ENCODE peak calls at places on chromosomes 3 and 15, in seven cellular contexts. O, A, B, S, Q, N and X are unnamed samples.

GRCh38 chr3:119543147-119543546 is 16.3 kb downstream of the CD80 start:
- DNase-seq in Q (no peak), B (no peak), O (no peak), A (no peak), N (no peak), S (no peak), X (no peak)

GRCh38 chr3:99118381-99118780 is 216.9 kb upstream of the DCBLD2 start:
- DNase-seq in A (peak), B (no peak), O (no peak), S (no peak), Q (no peak), N (no peak), X (no peak)

GRCh38 chr3:179973931-179974361 is 62.8 kb downstream of the PEX5L start:
- DNase-seq in Q (no peak), A (no peak), N (no peak), B (no peak), S (no peak), O (no peak), X (peak)

GRCh38 chr3:156792945-156793344 is 33.2 kb upstream of the LEKR1 start:
- DNase-seq in O (no peak), S (no peak), N (no peak), B (no peak), A (peak), Q (no peak), X (peak)

GRCh38 chr3:114584734-114585371 is 291.0 kb downstream of the TIGIT start:
- DNase-seq in S (no peak), A (no peak), Q (no peak), N (no peak), B (no peak), O (peak), X (no peak)

GRCh38 chr3:11185564-11186317 is 31.4 kb downstream of the HRH1 start:
- DNase-seq in A (peak), Q (peak), S (peak), N (peak), B (peak), O (peak), X (no peak)

GRCh38 chr3:14123308-14124222 is 1.1 kb downstream of the CHCHD4 start:
- DNase-seq in O (no peak), A (no peak), B (peak), S (no peak), N (no peak), Q (no peak), X (no peak)

GRCh38 chr15:98120561-98120960 is 160.1 kb downstream of the ARRDC4 start:
- DNase-seq in N (no peak), B (no peak), O (no peak), Q (peak), A (no peak), S (no peak), X (no peak)

GRCh38 chr3:66753670-66754069 is 244.4 kb upstream of the KBTBD8 start:
- DNase-seq in N (no peak), B (no peak), Q (no peak), O (no peak), A (no peak), S (no peak), X (no peak)

GRCh38 chr3:10548997-10549396 is 43.6 kb upstream of the ATP2B2 start:
- DNase-seq in S (no peak), N (no peak), A (no peak), Q (no peak), B (peak), O (no peak), X (no peak)

GRCh38 chr3:194375473-194375872 is 5.9 kb upstream of the LRRC15 start:
- DNase-seq in Q (no peak), S (no peak), N (peak), B (no peak), O (no peak), A (no peak), X (no peak)

GRCh38 chr3:49618412-49618811 is 55.7 kb upstream of the APEH start:
- DNase-seq in N (no peak), O (peak), Q (no peak), B (peak), A (no peak), S (no peak), X (no peak)

GRCh38 chr3:170751894-170752283 is 118.1 kb downstream of the RPL22L1 start:
- DNase-seq in B (no peak), O (no peak), N (no peak), S (no peak), A (no peak), Q (peak), X (no peak)

GRCh38 chr3:46812237-46812791 is 50.9 kb downstream of the MYL3 start:
- DNase-seq in A (peak), N (peak), Q (peak), B (peak), S (no peak), O (peak), X (no peak)
- H3K4me3 ChIP-seq in A (peak), N (peak), Q (peak), B (peak), S (no peak), O (peak), X (no peak)

GRCh38 chr3:124833710-124834332 is 53.3 kb downstream of the ITGB5 start:
- DNase-seq in A (no peak), S (no peak), B (no peak), N (no peak), O (no peak), Q (no peak), X (no peak)

GRCh38 chr3:124832782-124833709 is 54.1 kb downstream of the ITGB5 start:
- DNase-seq in O (peak), B (no peak), Q (peak), S (peak), A (peak), N (no peak), X (no peak)

GRCh38 chr3:124837065-124837464 is 50.1 kb downstream of the ITGB5 start:
- DNase-seq in A (no peak), Q (peak), S (no peak), N (no peak), B (no peak), O (no peak), X (no peak)

GRCh38 chr3:124836448-124836847 is 50.7 kb downstream of the ITGB5 start:
- DNase-seq in S (no peak), N (no peak), O (no peak), B (no peak), Q (no peak), A (no peak), X (no peak)

DNA sequence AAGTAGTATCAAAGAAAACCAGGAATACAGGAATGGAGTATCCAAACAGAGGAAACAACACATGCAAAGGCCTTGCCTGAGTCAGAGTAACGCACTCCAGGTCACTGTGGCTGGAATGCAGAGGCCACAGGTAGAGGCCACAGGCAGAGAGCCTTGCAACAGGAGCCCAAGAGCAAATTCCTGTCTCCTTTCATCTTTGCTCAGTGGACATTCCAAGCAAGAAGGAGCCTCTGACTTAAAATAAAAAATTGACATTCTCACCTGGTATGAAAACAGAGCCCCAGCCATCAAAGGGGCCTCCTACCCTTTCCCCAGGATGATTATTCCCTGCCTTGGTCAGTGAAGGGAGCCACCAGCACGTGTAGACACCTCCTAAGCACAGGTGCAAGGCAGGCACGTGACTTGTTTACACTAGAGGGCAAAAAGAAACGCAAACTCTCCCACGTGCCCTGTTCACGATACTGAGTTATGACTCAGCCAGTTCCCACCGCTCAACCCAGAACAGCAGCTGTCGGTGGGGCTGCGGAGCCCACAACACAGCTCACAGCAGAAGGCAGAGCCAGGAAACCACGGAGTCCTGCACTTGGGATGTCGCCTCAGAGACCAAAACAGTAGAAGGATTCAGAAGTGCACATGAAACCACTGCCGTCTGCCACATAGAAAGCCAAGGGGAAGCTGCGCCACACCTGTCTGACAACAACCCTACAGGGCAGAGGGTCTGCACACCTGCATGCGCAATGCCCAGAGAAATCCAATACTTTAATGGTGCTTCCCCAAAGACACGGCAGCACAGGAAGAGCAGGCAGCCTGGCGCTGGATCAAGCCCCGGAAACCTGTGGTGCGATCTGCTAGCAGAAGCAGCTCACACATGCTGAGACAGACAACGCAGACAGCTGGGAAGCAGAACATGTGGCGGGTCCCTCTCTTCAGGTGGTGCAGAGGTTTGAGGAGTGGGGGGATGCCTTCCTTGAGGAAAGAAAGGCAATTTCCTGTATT is 52.1 kb downstream of the ITGB5 start:
- DNase-seq in A (peak), Q (peak), B (peak), O (peak), N (no peak), S (no peak), X (peak)
- H3K4me3 ChIP-seq in A (no peak), Q (no peak), B (peak), O (no peak), N (no peak), S (no peak), X (peak)

DNA sequence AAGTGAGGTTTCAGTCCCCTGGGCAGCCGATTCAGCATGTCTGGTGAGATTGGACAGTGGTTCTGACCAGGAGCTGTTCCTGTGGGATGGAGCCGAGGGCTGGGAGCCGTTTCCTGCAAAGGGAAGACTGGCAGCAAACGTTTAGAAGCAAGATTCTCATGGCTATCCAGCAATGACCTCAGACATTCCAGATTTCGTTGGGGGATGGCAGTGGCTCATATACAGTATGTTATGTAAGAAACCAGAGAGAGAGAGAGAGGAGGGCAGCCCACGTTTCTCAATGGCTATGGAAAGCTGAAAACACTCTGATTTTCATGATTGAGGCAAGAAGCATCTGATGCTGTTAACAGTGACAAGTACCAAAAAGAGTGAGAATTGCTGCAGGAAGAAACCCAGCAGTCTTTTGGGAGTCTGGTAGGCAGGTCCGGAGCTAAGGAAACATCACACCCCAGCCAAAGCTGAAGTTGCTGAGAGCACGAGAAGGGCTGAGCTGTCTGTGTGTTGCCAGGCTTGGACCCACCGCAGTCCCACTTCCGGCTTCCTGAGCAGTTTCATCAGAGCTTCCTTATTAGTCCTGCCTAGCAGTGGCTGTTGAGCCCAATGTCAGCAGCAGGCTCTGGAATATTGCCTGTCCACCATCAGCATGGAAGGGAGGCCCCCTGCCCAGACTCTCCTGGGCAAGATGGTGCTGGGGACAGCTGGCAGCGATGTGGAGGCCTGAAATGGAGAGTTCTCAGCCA is 25.5 kb upstream of the VPS8 start:
- DNase-seq in A (peak), Q (peak), O (peak), B (no peak), S (peak), N (peak), X (peak)
- H3K4me3 ChIP-seq in A (no peak), Q (peak), O (peak), B (no peak), S (peak), N (no peak), X (no peak)

DNA sequence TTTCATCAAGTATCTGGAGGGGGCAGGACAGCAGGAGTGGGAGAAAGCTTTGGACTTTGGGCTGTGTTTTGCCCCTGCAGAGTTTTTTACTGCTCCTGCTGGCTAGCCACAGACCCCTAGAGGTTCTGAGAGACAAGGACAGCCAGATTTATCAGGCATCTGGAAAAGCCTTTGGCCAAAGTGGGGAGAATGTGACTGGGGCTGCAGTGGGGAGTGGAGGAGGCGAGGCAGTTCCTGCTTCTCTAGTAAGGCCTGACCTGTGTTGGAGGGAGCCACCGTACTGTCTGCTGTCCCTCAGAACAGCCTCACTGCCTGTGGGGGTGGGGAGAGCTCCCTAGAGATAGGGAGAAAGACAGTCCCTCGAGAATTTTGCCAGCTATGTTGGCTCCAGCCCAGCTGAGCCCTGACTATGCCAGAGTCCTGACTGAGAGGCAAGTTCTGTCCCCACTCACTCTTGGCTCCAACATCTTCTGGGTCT is 2.2 kb downstream of the ALPK3 start:
- DNase-seq in B (peak), Q (no peak), S (no peak), O (no peak), A (no peak), N (no peak), X (no peak)
- H3K4me3 ChIP-seq in B (no peak), Q (no peak), S (no peak), O (no peak), A (no peak), N (peak), X (no peak)

GRCh38 chr15:37740623-37741141 is 193.8 kb upstream of the TMCO5A start:
- DNase-seq in A (no peak), B (no peak), S (no peak), Q (no peak), O (no peak), N (no peak), X (no peak)
- H3K4me3 ChIP-seq in A (no peak), B (no peak), S (no peak), Q (no peak), O (no peak), N (no peak), X (no peak)

DNA sequence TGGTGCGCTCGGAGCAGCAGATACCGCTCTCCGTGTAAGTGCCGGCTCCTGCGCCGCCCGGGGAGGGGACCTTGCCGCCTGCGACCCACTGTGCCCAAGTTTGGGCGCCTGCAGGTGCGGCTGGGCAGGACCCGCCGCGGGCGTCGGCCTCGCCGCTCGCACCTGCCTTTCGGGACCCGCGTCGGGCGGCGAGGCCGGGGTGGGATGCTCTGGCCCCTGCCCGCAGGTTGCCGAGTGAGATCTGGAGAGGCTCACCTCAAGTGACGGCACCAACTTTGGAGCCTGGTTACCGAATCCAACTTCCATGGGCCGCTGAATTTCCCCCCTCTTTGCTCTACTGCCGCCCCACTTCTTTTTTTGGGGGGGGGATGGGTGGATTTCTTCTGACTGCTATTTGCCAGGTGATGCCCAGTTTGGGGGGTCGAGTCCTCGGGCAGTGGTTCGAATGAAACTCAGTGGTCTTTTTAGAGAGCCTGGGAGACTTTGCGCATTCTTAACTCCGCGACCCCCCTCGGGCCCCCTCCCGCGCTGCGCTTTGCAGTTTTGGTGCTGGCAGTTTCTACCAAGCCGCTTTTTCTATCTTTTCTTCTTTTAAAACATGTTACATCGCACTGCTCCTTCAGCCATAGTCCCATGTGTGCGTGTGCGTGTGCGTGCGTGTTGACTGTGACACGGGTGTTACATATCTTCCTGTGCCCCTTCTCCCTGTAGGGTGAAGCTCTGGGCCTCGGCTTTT is 618 bp downstream of the CACNA2D3 start:
- DNase-seq in Q (no peak), B (no peak), O (peak), S (no peak), N (no peak), A (no peak), X (no peak)
- H3K4me3 ChIP-seq in Q (no peak), B (peak), O (peak), S (no peak), N (peak), A (no peak), X (no peak)

GRCh38 chr3:58010562-58010961 is 2.3 kb downstream of the FLNB start:
- DNase-seq in A (no peak), N (no peak), B (no peak), O (no peak), S (no peak), Q (peak), X (no peak)
- H3K4me3 ChIP-seq in A (peak), N (no peak), B (peak), O (peak), S (peak), Q (peak), X (no peak)